ENCODE peak calls at places on chromosome 22, in eight cellular contexts. L is GM04504; Q is GOT3; I is astrocyte of the cerebellum; M is pulmonary artery endothelial cell; D is putamen; C is NK-92 treated with Interleukin-12 subunit alpha and Interleukin-12 subunit beta, amount 100 ng/mL, for 24 hours; U is activated CD4-positive, CD25-positive, alpha-beta regulatory T cell treated with anti-CD3 and anti-CD28 coated beads, Interleukin-2, amount 50 U/mL, for 72 hours. T is an unnamed sample.

GRCh38 chr22:48442663-48443062 is 1385.0 kb downstream of the BRD1 start:
- DNase-seq in L (no peak), Q (no peak), I (no peak), M (no peak), D (no peak), C (no peak), U (no peak), T (no peak)

GRCh38 chr22:27850000-27850465 is 48.5 kb upstream of the MN1 start:
- DNase-seq in L (no peak), Q (no peak), I (peak), M (peak), D (no peak), C (no peak), U (no peak), T (no peak)

GRCh38 chr22:49052560-49052959 is 775.1 kb downstream of the BRD1 start:
- DNase-seq in L (no peak), Q (no peak), I (no peak), M (no peak), D (no peak), C (no peak), U (no peak), T (no peak)

GRCh38 chr22:25202290-25202921 is 2.7 kb downstream of the CRYBB3 start:
- DNase-seq in L (peak), Q (no peak), I (peak), M (no peak), D (peak), C (no peak), U (peak), T (peak)

GRCh38 chr22:41908409-41909289 is 6.2 kb downstream of the SHISA8 start:
- DNase-seq in L (no peak), Q (no peak), I (no peak), M (no peak), D (no peak), C (no peak), U (no peak), T (peak)

GRCh38 chr22:47009304-47010101 is 247.1 kb downstream of the TBC1D22A start:
- DNase-seq in L (no peak), Q (no peak), I (no peak), M (no peak), D (no peak), C (no peak), U (no peak), T (no peak)

GRCh38 chr22:42686756-42687491 is 33.7 kb downstream of the A4GALT start:
- DNase-seq in L (no peak), Q (no peak), I (no peak), M (no peak), D (no peak), C (no peak), U (no peak), T (no peak)

GRCh38 chr22:32407936-32408335 is 4.1 kb downstream of the RTCB start:
- DNase-seq in L (no peak), Q (no peak), I (no peak), M (no peak), D (no peak), C (no peak), U (no peak), T (no peak)

GRCh38 chr22:40966683-40967082 is 15.5 kb downstream of the RBX1 start:
- DNase-seq in L (no peak), Q (no peak), I (no peak), M (no peak), D (no peak), C (no peak), U (no peak), T (no peak)

GRCh38 chr22:46612341-46612903 is 7.8 kb upstream of the GRAMD4 start:
- DNase-seq in L (no peak), Q (no peak), I (no peak), M (no peak), D (no peak), C (no peak), U (no peak), T (no peak)

GRCh38 chr22:24068717-24069116 is 57.6 kb downstream of the CABIN1 start:
- DNase-seq in L (no peak), Q (no peak), I (no peak), M (no peak), D (no peak), C (no peak), U (no peak), T (no peak)

GRCh38 chr22:40607506-40607905 is 29.0 kb downstream of the MRTFA start:
- DNase-seq in L (no peak), Q (no peak), I (no peak), M (no peak), D (no peak), C (no peak), U (no peak), T (no peak)

GRCh38 chr22:46606886-46607285 is 13.3 kb upstream of the GRAMD4 start:
- DNase-seq in L (no peak), Q (no peak), I (no peak), M (no peak), D (no peak), C (no peak), U (no peak), T (no peak)

GRCh38 chr22:29224121-29224858 is 18.6 kb downstream of the EMID1 start:
- DNase-seq in L (no peak), Q (no peak), I (no peak), M (no peak), D (no peak), C (no peak), U (no peak), T (no peak)

GRCh38 chr22:46063861-46064235 is 86.5 kb upstream of the PPARA start:
- DNase-seq in L (peak), Q (no peak), I (no peak), M (no peak), D (no peak), C (no peak), U (peak), T (no peak)

GRCh38 chr22:17972385-17973181 is 51.8 kb downstream of the MICAL3 start:
- DNase-seq in L (peak), Q (no peak), I (peak), M (no peak), D (no peak), C (no peak), U (no peak), T (no peak)

GRCh38 chr22:30202531-30203006 is 44.0 kb downstream of the LIF start:
- DNase-seq in L (no peak), Q (no peak), I (no peak), M (no peak), D (no peak), C (no peak), U (no peak), T (no peak)

GRCh38 chr22:19519041-19519926 is 4.9 kb downstream of the CLDN5 start:
- DNase-seq in L (no peak), Q (no peak), I (no peak), M (no peak), D (no peak), C (no peak), U (no peak), T (no peak)

GRCh38 chr22:20605328-20605727 is 97.9 kb downstream of the MED15 start:
- DNase-seq in L (no peak), Q (no peak), I (no peak), M (no peak), D (no peak), C (no peak), U (no peak), T (no peak)

GRCh38 chr22:46777609-46777970 is 15.1 kb downstream of the TBC1D22A start:
- DNase-seq in L (no peak), Q (no peak), I (no peak), M (no peak), D (no peak), C (no peak), U (no peak), T (no peak)

GRCh38 chr22:17878970-17879369 is 104.7 kb upstream of the BID start:
- DNase-seq in L (no peak), Q (no peak), I (no peak), M (no peak), D (no peak), C (no peak), U (no peak), T (no peak)

GRCh38 chr22:45398214-45398613 is 15.2 kb downstream of the SMC1B start:
- DNase-seq in L (no peak), Q (no peak), I (no peak), M (no peak), D (no peak), C (no peak), U (no peak), T (no peak)

GRCh38 chr22:43017525-43018290 is 2.8 kb upstream of the PACSIN2 start:
- DNase-seq in L (no peak), Q (no peak), I (no peak), M (no peak), D (no peak), C (no peak), U (no peak), T (no peak)

GRCh38 chr22:39955675-39956074 is 4.5 kb upstream of the TMA7B start:
- DNase-seq in L (no peak), Q (no peak), I (no peak), M (no peak), D (no peak), C (no peak), U (no peak), T (no peak)

GRCh38 chr22:45775569-45776312 is 104.1 kb downstream of the ATXN10 start:
- DNase-seq in L (no peak), Q (no peak), I (no peak), M (no peak), D (no peak), C (no peak), U (no peak), T (no peak)

GRCh38 chr22:39204216-39204615 is 40.6 kb downstream of the PDGFB start:
- DNase-seq in L (no peak), Q (no peak), I (no peak), M (no peak), D (no peak), C (no peak), U (no peak), T (no peak)

GRCh38 chr22:39382410-39382809 is 17.2 kb upstream of the TAB1 start:
- DNase-seq in L (no peak), Q (no peak), I (no peak), M (no peak), D (no peak), C (no peak), U (no peak), T (no peak)

GRCh38 chr22:25452116-25452700 is 112.3 kb upstream of the GRK3 start:
- DNase-seq in L (no peak), Q (no peak), I (no peak), M (no peak), D (no peak), C (no peak), U (no peak), T (no peak)

GRCh38 chr22:35126993-35127392 is 61.0 kb downstream of the ISX start:
- DNase-seq in L (no peak), Q (no peak), I (no peak), M (no peak), D (no peak), C (peak), U (no peak), T (peak)

GRCh38 chr22:26648011-26648497 is 9.3 kb upstream of the MIAT start:
- DNase-seq in L (no peak), Q (no peak), I (no peak), M (no peak), D (no peak), C (peak), U (no peak), T (peak)

GRCh38 chr22:23259916-23260644 is 79.8 kb downstream of the BCR start:
- DNase-seq in L (no peak), Q (no peak), I (no peak), M (no peak), D (no peak), C (no peak), U (no peak), T (no peak)

GRCh38 chr22:38860291-38861169 is 11.5 kb downstream of the CBX6 start:
- DNase-seq in L (no peak), Q (no peak), I (no peak), M (no peak), D (no peak), C (no peak), U (no peak), T (no peak)

GRCh38 chr22:47340851-47341436 is 578.5 kb downstream of the TBC1D22A start:
- DNase-seq in L (no peak), Q (no peak), I (no peak), M (no peak), D (no peak), C (no peak), U (no peak), T (no peak)

GRCh38 chr22:48841881-48842582 is 985.6 kb downstream of the BRD1 start:
- DNase-seq in L (no peak), Q (no peak), I (no peak), M (no peak), D (no peak), C (no peak), U (no peak), T (no peak)

GRCh38 chr22:50507421-50507990 is at the start of gene LMF2:
- DNase-seq in L (no peak), Q (peak), I (no peak), M (no peak), D (no peak), C (no peak), U (peak), T (no peak)